ENCODE peak calls at places on chromosomes 5 and 9, in four cellular contexts. One of them, this sample, is unnamed.

GRCh38 chr5:53642006-53642405 is 81.6 kb downstream of the NDUFS4 start:
- DNase-seq in body of pancreas: no peak
- DNase-seq in astrocyte of the cerebellum: peak; percentile 20
- DNase-seq in HepG2: no peak
- DNase-seq in this sample: no peak

GRCh38 chr5:39205550-39205949 is 13.8 kb downstream of the FYB1 start:
- DNase-seq in body of pancreas: no peak
- DNase-seq in astrocyte of the cerebellum: no peak
- DNase-seq in HepG2: no peak
- DNase-seq in this sample: no peak

GRCh38 chr9:93096811-93097382 is 880 bp downstream of the CARD19 start:
- DNase-seq in body of pancreas: no peak
- DNase-seq in astrocyte of the cerebellum: no peak
- DNase-seq in HepG2: no peak
- DNase-seq in this sample: no peak

GRCh38 chr5:138128344-138128743 is 10.9 kb downstream of the NME5 start:
- DNase-seq in body of pancreas: no peak
- DNase-seq in astrocyte of the cerebellum: no peak
- DNase-seq in HepG2: no peak
- DNase-seq in this sample: no peak

GRCh38 chr9:125564641-125565040 is 142.4 kb downstream of the MAPKAP1 start:
- DNase-seq in body of pancreas: no peak
- DNase-seq in astrocyte of the cerebellum: no peak
- DNase-seq in HepG2: no peak
- DNase-seq in this sample: no peak

GRCh38 chr5:98929982-98930355 is 1.2 kb upstream of the CHD1 start:
- DNase-seq in body of pancreas: peak; percentile 27
- DNase-seq in astrocyte of the cerebellum: no peak
- DNase-seq in HepG2: no peak
- DNase-seq in this sample: peak; percentile 23

GRCh38 chr5:95823241-95823737 is 763 bp upstream of the GLRX start:
- DNase-seq in body of pancreas: no peak
- DNase-seq in astrocyte of the cerebellum: no peak
- DNase-seq in HepG2: no peak
- DNase-seq in this sample: no peak

GRCh38 chr9:89021154-89021803 is 30.0 kb downstream of the S1PR3 start:
- DNase-seq in body of pancreas: peak; percentile 25
- DNase-seq in astrocyte of the cerebellum: peak; percentile 87
- DNase-seq in HepG2: no peak
- DNase-seq in this sample: no peak

GRCh38 chr5:175689147-175689991 is 31.5 kb downstream of the HRH2 start:
- DNase-seq in body of pancreas: peak; percentile 70
- DNase-seq in astrocyte of the cerebellum: no peak
- DNase-seq in HepG2: no peak
- DNase-seq in this sample: peak; percentile 21

GRCh38 chr5:77770293-77771005 is 5.7 kb downstream of the TBCA start:
- DNase-seq in body of pancreas: no peak
- DNase-seq in astrocyte of the cerebellum: no peak
- DNase-seq in HepG2: no peak
- DNase-seq in this sample: no peak

GRCh38 chr9:22049411-22049810 is 40.3 kb upstream of the CDKN2B start:
- DNase-seq in body of pancreas: no peak
- DNase-seq in astrocyte of the cerebellum: no peak
- DNase-seq in HepG2: no peak
- DNase-seq in this sample: no peak

GRCh38 chr5:73436535-73437125 is 11.9 kb downstream of the FOXD1 start:
- DNase-seq in body of pancreas: no peak
- DNase-seq in astrocyte of the cerebellum: no peak
- DNase-seq in HepG2: no peak
- DNase-seq in this sample: no peak

GRCh38 chr5:43603535-43604363 is 769 bp downstream of the NNT start:
- DNase-seq in body of pancreas: peak; percentile 87
- DNase-seq in astrocyte of the cerebellum: no peak
- DNase-seq in HepG2: peak; percentile 31
- DNase-seq in this sample: peak; percentile 78

GRCh38 chr5:111530298-111530740 is 18.0 kb upstream of the STARD4 start:
- DNase-seq in body of pancreas: peak; percentile 77
- DNase-seq in astrocyte of the cerebellum: no peak
- DNase-seq in HepG2: peak; percentile 15
- DNase-seq in this sample: peak; percentile 59

GRCh38 chr5:122415481-122416120 is 103.6 kb downstream of the SNCAIP start:
- DNase-seq in body of pancreas: peak; percentile 49
- DNase-seq in astrocyte of the cerebellum: peak; percentile 57
- DNase-seq in HepG2: peak; percentile 39
- DNase-seq in this sample: peak; percentile 53

GRCh38 chr5:72503888-72504491 is 3.2 kb downstream of the ZNF366 start:
- DNase-seq in body of pancreas: peak; percentile 8
- DNase-seq in astrocyte of the cerebellum: no peak
- DNase-seq in HepG2: no peak
- DNase-seq in this sample: no peak

GRCh38 chr9:1869843-1870242 is 145.3 kb upstream of the SMARCA2 start:
- DNase-seq in body of pancreas: peak; percentile 10
- DNase-seq in astrocyte of the cerebellum: no peak
- DNase-seq in HepG2: peak; percentile 18
- DNase-seq in this sample: no peak
- TF ChIP-seq CTCF in body of pancreas: peak; percentile 41
- TF ChIP-seq CTCF in astrocyte of the cerebellum: peak; percentile 35
- TF ChIP-seq CTCF in HepG2: peak; percentile 56
- TF ChIP-seq CTCF in this sample: no peak

DNA sequence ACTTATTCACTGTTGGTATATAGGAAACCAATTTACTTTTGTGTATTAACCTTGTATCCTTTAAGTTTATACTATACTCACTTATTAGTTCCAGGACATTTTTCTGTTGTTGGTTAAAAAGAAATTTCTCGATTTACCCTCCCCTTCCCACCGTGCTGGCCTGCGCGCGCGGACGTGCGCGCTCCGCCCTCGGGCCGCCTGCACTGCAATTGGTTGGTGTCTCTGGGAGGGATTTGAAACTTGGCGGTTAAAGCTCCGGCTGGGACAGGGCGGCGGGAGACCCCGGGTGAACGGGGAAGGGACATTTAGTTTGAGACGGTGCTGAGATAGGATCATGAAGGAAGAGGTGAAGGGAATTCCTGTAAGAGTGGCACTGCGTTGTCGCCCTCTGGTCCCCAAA is at the start of gene KIF4B:
- DNase-seq in body of pancreas: no peak
- DNase-seq in astrocyte of the cerebellum: no peak
- DNase-seq in HepG2: no peak
- DNase-seq in this sample: no peak
- H3K4me3 ChIP-seq in body of pancreas: no peak within 1 kb of the TSS
- H3K4me3 ChIP-seq in astrocyte of the cerebellum: no peak within 1 kb of the TSS
- H3K4me3 ChIP-seq in HepG2: no peak within 1 kb of the TSS
- H3K4me3 ChIP-seq in this sample: no peak within 1 kb of the TSS

GRCh38 chr5:140870221-140871201 is 1.8 kb downstream of the PCDHA11 start:
- DNase-seq in body of pancreas: no peak
- DNase-seq in astrocyte of the cerebellum: no peak
- DNase-seq in HepG2: no peak
- DNase-seq in this sample: no peak

GRCh38 chr5:140868721-140869554 is at the start of gene PCDHA11:
- DNase-seq in body of pancreas: peak; percentile 36
- DNase-seq in astrocyte of the cerebellum: no peak
- DNase-seq in HepG2: peak; percentile 45
- DNase-seq in this sample: no peak

GRCh38 chr5:140875085-140876065 is at the start of gene PCDHA12:
- DNase-seq in body of pancreas: no peak
- DNase-seq in astrocyte of the cerebellum: no peak
- DNase-seq in HepG2: no peak
- DNase-seq in this sample: no peak

DNA sequence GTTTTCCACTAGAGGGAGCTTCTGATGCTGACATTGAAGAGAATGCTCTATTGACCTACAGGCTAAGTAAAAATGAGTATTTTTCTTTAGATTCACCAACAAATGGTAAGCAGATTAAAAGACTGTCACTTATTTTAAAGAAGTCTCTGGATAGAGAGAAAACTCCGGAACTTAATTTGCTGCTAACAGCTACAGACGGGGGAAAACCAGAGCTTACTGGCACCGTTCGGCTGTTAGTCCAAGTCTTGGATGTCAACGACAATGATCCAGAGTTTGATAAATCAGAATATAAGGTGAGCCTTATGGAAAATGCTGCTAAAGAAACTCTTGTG is 764 bp downstream of the PCDHA11 start:
- DNase-seq in body of pancreas: no peak
- DNase-seq in astrocyte of the cerebellum: no peak
- DNase-seq in HepG2: no peak
- DNase-seq in this sample: no peak
- TF ChIP-seq CTCF in body of pancreas: no peak
- TF ChIP-seq CTCF in astrocyte of the cerebellum: no peak
- TF ChIP-seq CTCF in HepG2: no peak
- TF ChIP-seq CTCF in this sample: no peak

GRCh38 chr5:172028167-172028566 is 21.7 kb upstream of the FBXW11 start:
- DNase-seq in body of pancreas: no peak
- DNase-seq in astrocyte of the cerebellum: no peak
- DNase-seq in HepG2: no peak
- DNase-seq in this sample: no peak

GRCh38 chr5:172035039-172035438 is 28.6 kb upstream of the FBXW11 start:
- DNase-seq in body of pancreas: no peak
- DNase-seq in astrocyte of the cerebellum: no peak
- DNase-seq in HepG2: no peak
- DNase-seq in this sample: no peak

GRCh38 chr5:172029876-172030275 is 23.4 kb upstream of the FBXW11 start:
- DNase-seq in body of pancreas: no peak
- DNase-seq in astrocyte of the cerebellum: no peak
- DNase-seq in HepG2: no peak
- DNase-seq in this sample: no peak

DNA sequence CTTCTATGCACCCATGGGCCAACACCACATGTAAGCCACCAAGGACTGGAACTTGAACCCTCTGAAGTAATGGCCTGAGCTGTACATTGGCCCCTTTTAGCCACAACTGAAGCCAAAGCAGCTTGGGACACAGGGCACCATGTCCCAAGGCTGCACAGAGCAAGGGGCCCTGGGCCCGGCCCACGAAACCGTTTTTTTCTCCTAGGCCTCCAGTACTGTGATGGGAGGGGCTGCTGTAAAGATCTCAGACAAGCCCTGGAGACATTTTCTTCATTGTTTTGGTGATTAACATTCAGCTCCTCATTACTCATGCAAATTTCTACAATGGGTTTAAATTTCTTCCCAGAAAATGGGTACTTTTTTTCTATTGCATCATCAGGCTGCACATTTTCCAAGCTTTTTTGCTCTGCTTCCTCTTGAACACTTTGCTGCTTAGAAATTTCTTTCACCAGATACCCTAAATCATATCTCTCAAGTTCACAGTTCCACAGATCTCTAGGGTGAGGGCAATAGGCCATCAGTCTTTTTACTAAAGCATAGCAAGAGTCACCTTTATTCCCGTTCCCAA is 25.5 kb upstream of the FBXW11 start:
- DNase-seq in body of pancreas: no peak
- DNase-seq in astrocyte of the cerebellum: no peak
- DNase-seq in HepG2: no peak
- DNase-seq in this sample: no peak
- H3K4me3 ChIP-seq in body of pancreas: no peak overlapping the region
- H3K4me3 ChIP-seq in astrocyte of the cerebellum: no peak overlapping the region
- H3K4me3 ChIP-seq in HepG2: no peak overlapping the region
- H3K4me3 ChIP-seq in this sample: no peak overlapping the region

GRCh38 chr9:137550241-137550621 is at the start of gene PNPLA7:
- DNase-seq in body of pancreas: peak; percentile 94
- DNase-seq in astrocyte of the cerebellum: no peak
- DNase-seq in HepG2: peak; percentile 70
- DNase-seq in this sample: peak; percentile 92

GRCh38 chr9:137554349-137554748 is 2.7 kb downstream of the MRPL41 start:
- DNase-seq in body of pancreas: no peak
- DNase-seq in astrocyte of the cerebellum: no peak
- DNase-seq in HepG2: no peak
- DNase-seq in this sample: no peak

GRCh38 chr9:137551656-137552534 is at the start of gene MRPL41:
- DNase-seq in body of pancreas: peak; percentile 87
- DNase-seq in astrocyte of the cerebellum: peak; percentile 53
- DNase-seq in HepG2: peak; percentile 84
- DNase-seq in this sample: peak; percentile 95

GRCh38 chr9:137547687-137548543 is 2.3 kb downstream of the PNPLA7 start:
- DNase-seq in body of pancreas: no peak
- DNase-seq in astrocyte of the cerebellum: no peak
- DNase-seq in HepG2: no peak
- DNase-seq in this sample: no peak

GRCh38 chr9:137550958-137551655 is 572 bp upstream of the MRPL41 start:
- DNase-seq in body of pancreas: peak; percentile 73
- DNase-seq in astrocyte of the cerebellum: peak; percentile 13
- DNase-seq in HepG2: peak; percentile 80
- DNase-seq in this sample: no peak
- TF ChIP-seq CTCF in body of pancreas: peak; percentile 58
- TF ChIP-seq CTCF in astrocyte of the cerebellum: peak; percentile 46
- TF ChIP-seq CTCF in HepG2: peak; percentile 82
- TF ChIP-seq CTCF in this sample: peak; percentile 71

DNA sequence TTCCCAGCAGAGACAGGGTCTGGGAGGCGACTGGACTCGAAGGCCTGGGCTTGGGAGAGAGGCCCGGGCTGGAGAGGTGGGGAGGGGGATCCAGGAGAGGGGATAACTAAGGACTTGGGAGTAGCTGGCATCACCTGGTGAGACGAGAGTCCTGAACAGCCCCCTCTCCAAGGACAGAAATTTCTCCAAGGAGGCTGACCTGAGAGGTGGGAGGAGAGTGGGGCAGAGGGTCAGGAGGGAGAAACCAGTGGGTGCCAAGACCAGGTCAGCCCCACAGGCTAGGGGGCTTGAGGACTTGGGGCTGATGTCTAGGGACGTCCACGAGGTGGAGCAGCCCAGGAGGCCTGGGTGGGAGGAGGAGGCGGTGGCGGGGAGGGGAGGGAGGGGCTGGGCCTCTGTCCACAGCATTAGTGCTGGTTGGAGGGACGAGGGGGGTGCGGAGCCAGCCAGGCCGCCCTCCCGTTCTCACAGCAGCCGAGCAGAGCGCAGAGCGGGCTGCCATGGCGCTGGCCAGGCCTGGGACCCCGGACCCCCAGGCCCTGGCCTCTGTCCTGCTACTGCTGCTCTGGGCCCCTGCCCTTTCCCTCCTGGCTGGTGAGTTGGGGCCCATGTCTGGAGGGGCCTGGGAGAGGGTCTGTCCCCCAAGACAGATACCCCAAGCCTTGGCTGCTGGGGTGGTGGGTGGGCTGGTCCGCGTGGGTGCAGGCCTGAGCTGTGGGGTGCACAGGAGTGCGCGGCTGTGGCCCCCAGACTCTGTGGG is at the start of gene CRB2:
- DNase-seq in body of pancreas: no peak
- DNase-seq in astrocyte of the cerebellum: no peak
- DNase-seq in HepG2: peak; percentile 54
- DNase-seq in this sample: no peak
- H3K4me3 ChIP-seq in body of pancreas: no peak within 1 kb of the TSS
- H3K4me3 ChIP-seq in astrocyte of the cerebellum: no peak within 1 kb of the TSS
- H3K4me3 ChIP-seq in HepG2: no peak within 1 kb of the TSS
- H3K4me3 ChIP-seq in this sample: no peak within 1 kb of the TSS

GRCh38 chr9:108463927-108464606 is 391.7 kb downstream of the ACTL7B start:
- DNase-seq in body of pancreas: no peak
- DNase-seq in astrocyte of the cerebellum: no peak
- DNase-seq in HepG2: no peak
- DNase-seq in this sample: peak; percentile 42

GRCh38 chr9:108467653-108468324 is 388.0 kb downstream of the ACTL7B start:
- DNase-seq in body of pancreas: peak; percentile 15
- DNase-seq in astrocyte of the cerebellum: no peak
- DNase-seq in HepG2: peak; percentile 87
- DNase-seq in this sample: peak; percentile 61

GRCh38 chr9:108466238-108466637 is 389.5 kb downstream of the ACTL7B start:
- DNase-seq in body of pancreas: no peak
- DNase-seq in astrocyte of the cerebellum: no peak
- DNase-seq in HepG2: no peak
- DNase-seq in this sample: no peak

GRCh38 chr9:108469654-108470053 is 386.1 kb downstream of the ACTL7B start:
- DNase-seq in body of pancreas: peak; percentile 40
- DNase-seq in astrocyte of the cerebellum: peak; percentile 69
- DNase-seq in HepG2: no peak
- DNase-seq in this sample: no peak

GRCh38 chr9:108468364-108468763 is 387.4 kb downstream of the ACTL7B start:
- DNase-seq in body of pancreas: no peak
- DNase-seq in astrocyte of the cerebellum: no peak
- DNase-seq in HepG2: no peak
- DNase-seq in this sample: peak; percentile 38
- TF ChIP-seq CTCF in body of pancreas: no peak
- TF ChIP-seq CTCF in astrocyte of the cerebellum: peak; percentile 55
- TF ChIP-seq CTCF in HepG2: peak; percentile 25
- TF ChIP-seq CTCF in this sample: peak; percentile 37

This sample was measured in transverse colon.